ENCODE peak calls at places on chromosomes 16 and 17, in eight cellular contexts. L, N, V, A, F, T, C and W are unnamed samples.

GRCh38 chr17:70776446-70776845 is 607.1 kb downstream of the KCNJ2 start:
- DNase-seq in A (no peak), F (no peak), L (no peak), N (no peak), C (no peak), T (no peak), V (no peak), W (no peak)

GRCh38 chr16:46789075-46789474 is 40.9 kb upstream of the MYLK3 start:
- DNase-seq in T (no peak), A (no peak), C (no peak), F (no peak), V (peak), N (no peak), L (no peak), W (no peak)

GRCh38 chr17:61026818-61027217 is 349.2 kb downstream of the BCAS3 start:
- DNase-seq in A (no peak), V (no peak), N (no peak), F (no peak), C (no peak), L (no peak), T (no peak), W (no peak)

GRCh38 chr17:30677550-30678254 is 146.8 kb downstream of the CRLF3 start:
- DNase-seq in N (no peak), A (no peak), L (no peak), F (no peak), V (no peak), T (no peak), C (no peak), W (no peak)

GRCh38 chr17:50381920-50382319 is 8.9 kb downstream of the EME1 start:
- DNase-seq in C (no peak), F (no peak), N (no peak), T (no peak), V (no peak), A (no peak), L (no peak), W (no peak)

GRCh38 chr16:63289834-63290460 is 1253.7 kb upstream of the CDH8 start:
- DNase-seq in F (peak), V (peak), L (peak), C (no peak), N (no peak), A (peak), T (peak), W (peak)

GRCh38 chr17:52147872-52148271 is 10.6 kb downstream of the CA10 start:
- DNase-seq in V (no peak), A (no peak), L (no peak), F (no peak), T (no peak), C (no peak), N (no peak), W (no peak)

GRCh38 chr16:11360581-11360980 is 15.3 kb downstream of the RMI2 start:
- DNase-seq in T (no peak), F (no peak), A (no peak), N (no peak), C (no peak), V (no peak), L (no peak), W (no peak)

GRCh38 chr16:81734632-81735434 is 44.3 kb upstream of the PLCG2 start:
- DNase-seq in F (no peak), T (no peak), V (no peak), A (no peak), C (no peak), L (no peak), N (no peak), W (no peak)

GRCh38 chr17:64150237-64151015 is 20.5 kb upstream of the ERN1 start:
- DNase-seq in T (no peak), L (no peak), C (no peak), F (no peak), N (no peak), A (no peak), V (peak), W (no peak)

GRCh38 chr17:73205326-73205980 is 12.6 kb downstream of the COG1 start:
- DNase-seq in L (no peak), N (no peak), F (no peak), T (no peak), C (no peak), A (no peak), V (peak), W (no peak)

GRCh38 chr16:88843256-88843655 is 13.5 kb downstream of the GALNS start:
- DNase-seq in C (no peak), T (no peak), F (no peak), N (no peak), L (no peak), V (no peak), A (no peak), W (no peak)

GRCh38 chr16:1311738-1312458 is 2.5 kb downstream of the UBE2I start:
- DNase-seq in N (no peak), T (no peak), V (no peak), A (no peak), C (no peak), L (no peak), F (no peak), W (no peak)

GRCh38 chr17:77185137-77185536 is 44.4 kb downstream of the SEC14L1 start:
- DNase-seq in F (no peak), V (no peak), N (no peak), L (no peak), A (no peak), C (no peak), T (no peak), W (no peak)

GRCh38 chr16:89633064-89633631 is 19.7 kb downstream of the DPEP1 start:
- DNase-seq in A (no peak), F (peak), N (peak), V (no peak), T (no peak), L (no peak), C (no peak), W (no peak)

GRCh38 chr16:27480761-27481160 is 69.0 kb downstream of the GTF3C1 start:
- DNase-seq in V (no peak), F (no peak), C (no peak), L (no peak), A (no peak), N (no peak), T (no peak), W (no peak)

GRCh38 chr16:65521685-65522338 is 399.9 kb upstream of the CDH11 start:
- DNase-seq in A (no peak), V (no peak), C (no peak), N (no peak), L (no peak), T (no peak), F (no peak), W (no peak)

GRCh38 chr16:47492428-47493357 is 31.6 kb downstream of the PHKB start:
- DNase-seq in V (peak), C (peak), F (no peak), N (no peak), A (no peak), T (peak), L (no peak), W (no peak)

GRCh38 chr17:35082073-35082657 is 18.7 kb upstream of the RFFL start:
- DNase-seq in A (peak), N (peak), C (no peak), F (peak), T (no peak), L (no peak), V (peak), W (peak)

GRCh38 chr16:85522517-85522841 is 90.6 kb upstream of the GSE1 start:
- DNase-seq in V (no peak), L (no peak), A (no peak), C (no peak), T (no peak), N (no peak), F (no peak), W (no peak)

GRCh38 chr17:11330871-11331270 is 89.9 kb downstream of the SHISA6 start:
- DNase-seq in L (peak), C (no peak), T (no peak), V (no peak), F (no peak), N (no peak), A (no peak), W (peak)

GRCh38 chr17:58541249-58541648 is 26.8 kb upstream of the MTMR4 start:
- DNase-seq in F (no peak), L (no peak), N (peak), C (no peak), T (peak), V (no peak), A (no peak), W (no peak)

GRCh38 chr16:2751577-2752034 is 832 bp upstream of the SRRM2 start:
- DNase-seq in T (no peak), V (peak), F (peak), N (peak), L (no peak), A (no peak), C (no peak), W (no peak)

GRCh38 chr17:13350466-13350865 is 251.3 kb downstream of the HS3ST3A1 start:
- DNase-seq in C (no peak), V (no peak), T (no peak), A (no peak), N (no peak), L (no peak), F (no peak), W (no peak)

GRCh38 chr17:4870850-4871249 is 28.5 kb upstream of the C17orf107 start:
- DNase-seq in L (no peak), V (no peak), F (no peak), A (no peak), N (no peak), T (no peak), C (no peak), W (no peak)

GRCh38 chr17:80640379-80641071 is 95.9 kb downstream of the RPTOR start:
- DNase-seq in A (no peak), T (no peak), N (no peak), L (no peak), V (no peak), C (no peak), F (no peak), W (no peak)

GRCh38 chr17:80639658-80640057 is 95.0 kb downstream of the RPTOR start:
- DNase-seq in L (no peak), C (no peak), V (no peak), T (no peak), N (no peak), F (no peak), A (no peak), W (no peak)

GRCh38 chr17:80636356-80637285 is 92.0 kb downstream of the RPTOR start:
- DNase-seq in C (no peak), V (no peak), T (no peak), A (no peak), N (no peak), F (no peak), L (no peak), W (no peak)

GRCh38 chr17:80633994-80634566 is 89.4 kb downstream of the RPTOR start:
- DNase-seq in F (no peak), T (no peak), L (no peak), C (no peak), V (no peak), A (no peak), N (no peak), W (no peak)

GRCh38 chr17:80637286-80637703 is 92.7 kb downstream of the RPTOR start:
- DNase-seq in L (no peak), V (no peak), T (no peak), N (no peak), A (no peak), C (no peak), F (no peak), W (no peak)
- TF ChIP-seq POLR2AphosphoS5 in L (no peak), V (no peak), T (no peak), N (no peak), A (no peak), C (no peak), F (no peak), W (no peak)

GRCh38 chr17:17560975-17561374 is 30.5 kb downstream of the PEMT start:
- DNase-seq in T (no peak), N (no peak), F (no peak), L (no peak), C (no peak), V (no peak), A (no peak), W (no peak)
- H3K9ac ChIP-seq in T (no peak), N (no peak), F (no peak), L (no peak), C (no peak), V (no peak), A (no peak), W (no peak)

DNA sequence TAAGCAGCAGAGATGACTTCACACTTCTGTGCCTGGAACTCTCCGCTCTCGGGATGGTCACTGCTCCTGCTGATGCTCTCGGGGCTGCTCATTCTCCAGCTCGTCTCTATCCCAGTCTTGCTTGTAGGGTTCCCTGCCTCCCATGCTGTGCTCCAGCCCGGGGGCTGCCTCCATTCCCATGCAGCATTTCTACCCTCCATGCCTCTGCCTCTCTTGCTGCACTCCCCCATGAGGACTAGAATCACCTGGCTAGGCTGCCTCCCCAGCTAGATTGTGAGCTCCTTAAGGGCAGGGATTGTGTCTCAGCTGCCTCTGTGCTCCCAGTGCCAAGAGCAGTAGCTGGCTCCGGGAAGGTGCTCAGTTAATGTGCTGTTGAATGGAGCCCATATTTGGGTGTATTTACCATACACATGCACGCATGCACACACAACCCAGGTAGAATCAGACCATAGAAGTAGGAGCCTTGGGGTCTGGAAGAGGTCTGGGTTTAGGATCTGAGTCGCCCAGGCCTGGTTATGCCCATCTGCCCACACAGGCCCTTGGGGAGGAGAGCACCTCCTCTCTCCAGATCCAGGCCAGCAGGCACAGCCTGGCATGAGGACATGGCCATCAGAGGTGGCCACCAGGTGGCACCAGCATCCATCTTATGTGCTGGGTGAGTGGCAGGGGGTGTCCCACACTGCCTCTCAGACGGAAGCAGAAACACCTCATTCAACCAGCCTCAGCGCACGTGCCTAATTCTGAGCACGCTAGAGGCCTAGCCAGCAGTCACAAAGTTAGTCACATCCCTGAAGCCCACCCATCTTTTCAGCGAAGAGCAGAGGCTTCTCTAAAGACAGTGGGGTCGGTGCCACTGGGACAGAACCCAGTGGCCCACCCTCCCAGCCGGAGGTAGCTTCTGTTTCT is 9.3 kb downstream of the GIT1 start:
- DNase-seq in T (peak), F (peak), C (no peak), N (peak), V (peak), L (peak), A (peak), W (no peak)
- TF ChIP-seq POLR2AphosphoS5 in T (no peak), F (no peak), C (no peak), N (no peak), V (no peak), L (no peak), A (peak), W (no peak)

GRCh38 chr16:31213877-31214704 is at the start of gene TRIM72:
- DNase-seq in F (no peak), V (no peak), T (peak), L (no peak), C (no peak), N (peak), A (no peak), W (no peak)

GRCh38 chr16:31216116-31216469 is 842 bp downstream of the PYDC1 start:
- DNase-seq in N (no peak), L (no peak), T (no peak), A (no peak), F (no peak), V (no peak), C (no peak), W (no peak)

GRCh38 chr16:31213342-31213741 is 577 bp upstream of the TRIM72 start:
- DNase-seq in F (no peak), A (no peak), N (no peak), T (no peak), L (no peak), V (no peak), C (no peak), W (no peak)

GRCh38 chr16:31215287-31216115 is 1.4 kb downstream of the PYDC1 start:
- DNase-seq in V (peak), F (peak), A (peak), N (peak), T (peak), L (peak), C (no peak), W (no peak)

DNA sequence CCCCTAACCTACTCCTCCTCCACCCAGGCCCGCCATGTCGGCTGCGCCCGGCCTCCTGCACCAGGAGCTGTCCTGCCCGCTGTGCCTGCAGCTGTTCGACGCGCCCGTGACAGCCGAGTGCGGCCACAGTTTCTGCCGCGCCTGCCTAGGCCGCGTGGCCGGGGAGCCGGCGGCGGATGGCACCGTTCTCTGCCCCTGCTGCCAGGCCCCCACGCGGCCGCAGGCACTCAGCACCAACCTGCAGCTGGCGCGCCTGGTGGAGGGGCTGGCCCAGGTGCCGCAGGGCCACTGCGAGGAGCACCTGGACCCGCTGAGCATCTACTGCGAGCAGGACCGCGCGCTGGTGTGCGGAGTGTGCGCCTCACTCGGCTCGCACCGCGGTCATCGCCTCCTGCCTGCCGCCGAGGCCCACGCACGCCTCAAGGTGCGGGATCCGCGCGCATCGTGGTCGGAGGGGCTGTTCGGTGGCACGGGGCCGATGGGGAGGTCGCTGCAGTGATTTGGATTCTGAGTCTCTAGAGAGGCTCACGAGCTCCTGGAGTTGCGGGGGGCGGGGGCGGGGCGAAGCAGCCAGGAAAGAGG is 877 bp downstream of the TRIM72 start:
- DNase-seq in V (no peak), N (no peak), T (no peak), L (peak), A (no peak), F (peak), C (no peak), W (no peak)
- H3K9ac ChIP-seq in V (no peak), N (peak), T (no peak), L (peak), A (no peak), F (no peak), C (no peak), W (no peak)

DNA sequence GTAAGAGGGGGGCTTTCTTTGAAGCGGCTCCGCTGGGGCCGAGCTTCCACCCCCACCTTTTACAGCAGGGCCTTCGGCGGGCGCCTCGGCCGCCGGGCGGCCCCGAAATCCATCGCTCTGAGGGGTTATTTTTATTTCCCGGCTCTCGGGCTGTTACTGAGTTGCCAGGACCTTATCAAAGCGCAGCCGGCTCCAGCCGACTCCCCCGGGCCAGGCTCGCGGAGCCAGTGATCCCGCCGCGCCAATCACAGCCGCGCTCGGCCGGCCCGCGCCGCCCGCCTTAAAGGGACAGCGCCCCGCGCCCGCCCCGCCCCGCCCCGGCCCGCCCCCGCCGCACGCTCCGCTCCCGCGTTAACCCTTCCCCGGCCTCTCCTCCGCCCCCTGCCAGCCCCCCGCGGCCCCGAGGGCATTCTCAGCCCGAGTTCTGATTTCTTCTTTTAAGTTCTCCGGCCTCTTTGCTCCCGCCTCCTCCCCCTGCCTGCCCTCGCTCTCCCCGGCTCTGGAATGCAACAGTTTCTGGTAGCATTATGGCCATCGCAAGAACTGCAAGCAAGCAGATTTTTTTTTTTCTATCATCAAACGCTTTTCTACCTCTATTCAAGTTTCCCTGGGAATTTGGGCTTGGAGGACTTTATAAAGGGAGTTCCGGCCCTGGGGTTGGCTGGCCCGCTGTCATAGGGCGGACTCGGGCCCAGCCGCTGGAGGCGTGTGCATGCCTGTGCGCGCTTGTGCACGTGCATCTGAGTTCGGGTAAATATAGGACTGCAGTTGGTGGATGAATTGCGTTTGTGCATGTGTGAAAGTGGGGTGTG is at the start of gene AXIN2:
- DNase-seq in T (peak), C (no peak), V (peak), N (peak), L (peak), A (peak), F (peak), W (no peak)
- TF ChIP-seq POLR2AphosphoS5 in T (no peak), C (no peak), V (no peak), N (no peak), L (no peak), A (peak), F (no peak), W (no peak)

DNA sequence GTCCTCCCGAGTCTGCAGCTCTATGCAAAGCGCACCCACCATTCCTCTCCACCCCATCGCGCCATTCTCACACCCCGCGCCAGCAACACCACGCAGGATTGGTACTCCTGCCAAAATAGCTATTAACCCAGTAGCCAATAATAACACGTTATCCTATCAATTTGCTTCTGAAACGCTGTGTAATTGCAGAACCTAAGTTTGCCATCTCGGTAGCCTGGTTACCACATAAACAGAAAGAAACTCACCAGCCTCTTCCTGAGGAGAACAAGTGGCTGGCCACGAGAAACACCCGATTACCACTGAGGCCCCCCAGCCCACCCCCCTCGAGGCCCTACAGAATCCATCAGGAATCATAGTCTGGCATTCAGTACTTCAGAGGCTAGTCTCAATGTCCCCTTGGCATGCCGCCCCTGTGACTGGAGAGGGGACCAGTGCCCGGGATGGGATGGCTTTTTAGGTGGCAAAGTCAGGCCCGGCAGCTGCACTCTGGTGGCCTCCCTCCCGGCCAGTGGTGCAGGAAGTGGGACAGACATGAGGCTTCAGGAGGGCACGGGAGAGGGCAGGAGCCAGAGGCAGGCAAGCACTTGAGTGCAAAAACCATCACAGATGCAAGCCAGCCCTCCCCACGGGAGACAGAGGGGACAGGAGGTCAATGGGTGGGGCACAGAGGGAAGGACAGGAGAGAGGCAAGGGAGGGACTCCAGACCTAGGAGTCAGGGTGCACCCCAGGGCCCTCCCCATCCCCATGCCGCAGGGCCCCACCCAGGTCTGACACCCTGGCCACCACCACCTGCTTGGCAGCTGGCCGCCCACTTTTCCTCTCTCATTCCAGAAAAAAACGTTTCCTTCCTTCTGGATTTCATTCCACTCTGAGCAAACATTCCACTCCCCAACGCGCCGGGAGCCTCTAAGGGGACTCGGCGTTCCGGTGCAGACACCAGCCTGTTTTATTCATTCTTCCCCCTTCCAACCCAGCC is 192.5 kb downstream of the ZNF423 start:
- DNase-seq in T (no peak), F (peak), N (no peak), L (no peak), V (no peak), A (no peak), C (no peak), W (no peak)
- H3K9ac ChIP-seq in T (no peak), F (no peak), N (no peak), L (no peak), V (no peak), A (peak), C (no peak), W (no peak)

GRCh38 chr17:45428050-45428953 is 4.4 kb downstream of the ARHGAP27 start:
- DNase-seq in N (peak), L (peak), F (peak), A (peak), V (peak), C (no peak), T (peak), W (peak)
- TF ChIP-seq POLR2AphosphoS5 in N (peak), L (no peak), F (no peak), A (no peak), V (no peak), C (no peak), T (no peak), W (no peak)